ENCODE peak calls at places on chromosomes 1 and 21, in four cellular contexts. O is OCI-LY7, J is DND-41, M is tibial nerve. Q is an unnamed sample.

GRCh38 chr1:215568287-215568692 is 1.2 kb downstream of the KCTD3 start:
- DNase-seq in O (no peak), M (peak; percentile 37), J (no peak), Q (peak; percentile 23)

GRCh38 chr1:48031676-48032075 is 34.5 kb upstream of the TRABD2B start:
- DNase-seq in O (no peak), J (no peak), M (no peak), Q (no peak)

GRCh38 chr1:226135059-226135651 is 51.4 kb downstream of the ACBD3 start:
- DNase-seq in O (no peak), M (no peak), J (no peak), Q (no peak)

GRCh38 chr1:234712891-234713305 is 102.9 kb upstream of the IRF2BP2 start:
- DNase-seq in M (no peak), J (no peak), O (no peak), Q (no peak)

GRCh38 chr1:241706967-241707366 is 54.9 kb downstream of the WDR64 start:
- DNase-seq in O (no peak), M (no peak), J (peak; percentile 35), Q (no peak)

GRCh38 chr1:109112056-109112651 is 1.8 kb upstream of the ELAPOR1 start:
- DNase-seq in M (no peak), J (no peak), O (peak; percentile 63), Q (peak; percentile 39)

GRCh38 chr21:39313042-39313456 is 383 bp downstream of the BRWD1 start:
- DNase-seq in M (peak; percentile 10), J (no peak), O (no peak), Q (peak; percentile 31)

GRCh38 chr1:110487676-110488075 is 31.3 kb downstream of the KCNA10 start:
- DNase-seq in M (no peak), J (no peak), O (no peak), Q (no peak)

GRCh38 chr1:162157469-162157868 is 88.0 kb downstream of the NOS1AP start:
- DNase-seq in J (no peak), O (no peak), M (no peak), Q (no peak)

GRCh38 chr1:115771094-115771846 is 2.8 kb upstream of the CASQ2 start:
- DNase-seq in O (no peak), J (no peak), M (no peak), Q (no peak)

GRCh38 chr1:41735139-41735538 is 183.6 kb downstream of the HIVEP3 start:
- DNase-seq in O (no peak), J (no peak), M (no peak), Q (no peak)

GRCh38 chr1:16434501-16434900 is 2.7 kb downstream of the SPATA21 start:
- DNase-seq in M (no peak), J (no peak), O (no peak), Q (peak; percentile 22)

GRCh38 chr1:43547538-43548072 is 16.9 kb downstream of the PTPRF start:
- DNase-seq in J (no peak), O (no peak), M (no peak), Q (no peak)

GRCh38 chr1:180934563-180934962 is 21.9 kb downstream of the KIAA1614 start:
- DNase-seq in M (no peak), O (peak; percentile 38), J (no peak), Q (peak; percentile 27)

GRCh38 chr21:31873696-31874599 is 1.1 kb downstream of the HUNK start:
- DNase-seq in J (no peak), M (peak; percentile 35), O (peak; percentile 39), Q (peak; percentile 11)

GRCh38 chr1:37410815-37411214 is 63.6 kb upstream of the ZC3H12A start:
- DNase-seq in M (no peak), J (peak; percentile 63), O (peak; percentile 12), Q (peak; percentile 27)

GRCh38 chr1:112172294-112172882 is 182.9 kb upstream of the KCND3 start:
- DNase-seq in M (peak; percentile 40), O (peak; percentile 7), J (peak; percentile 48), Q (peak; percentile 22)

GRCh38 chr21:38820471-38821239 is 14.9 kb downstream of the ETS2 start:
- DNase-seq in M (no peak), O (no peak), J (no peak), Q (no peak)

GRCh38 chr21:30072496-30072895 is 94.1 kb downstream of the CLDN17 start:
- DNase-seq in M (no peak), J (no peak), O (no peak), Q (peak; percentile 7)

GRCh38 chr1:102100666-102101065 is 103.9 kb upstream of the OLFM3 start:
- DNase-seq in M (no peak), J (no peak), O (no peak), Q (no peak)

GRCh38 chr1:108852541-108852940 is 4.4 kb downstream of the AKNAD1 start:
- DNase-seq in J (peak; percentile 39), O (no peak), M (no peak), Q (no peak)

GRCh38 chr1:64469121-64469520 is 808 bp upstream of the CACHD1 start:
- DNase-seq in J (no peak), M (no peak), O (no peak), Q (no peak)

GRCh38 chr1:82775402-82776000 is 974.8 kb downstream of the ADGRL2 start:
- DNase-seq in J (peak; percentile 13), M (no peak), O (peak; percentile 33), Q (peak; percentile 28)

GRCh38 chr1:222629921-222630535 is 12.1 kb downstream of the MIA3 start:
- DNase-seq in O (no peak), J (no peak), M (no peak), Q (no peak)

GRCh38 chr1:168202941-168203654 is 22.7 kb upstream of the SFT2D2 start:
- DNase-seq in O (no peak), J (no peak), M (peak; percentile 38), Q (no peak)

GRCh38 chr1:59687081-59687480 is 127.7 kb upstream of the HOOK1 start:
- DNase-seq in O (no peak), J (no peak), M (no peak), Q (no peak)

GRCh38 chr1:88595355-88595754 is 88.7 kb upstream of the PKN2 start:
- DNase-seq in J (no peak), O (peak; percentile 26), M (no peak), Q (peak; percentile 40)

GRCh38 chr1:212666116-212666775 is 33.4 kb downstream of the BATF3 start:
- DNase-seq in J (no peak), M (no peak), O (no peak), Q (no peak)

GRCh38 chr1:25858494-25858893 is 763 bp downstream of the AUNIP start:
- DNase-seq in O (peak; percentile 43), M (no peak), J (no peak), Q (peak; percentile 19)

GRCh38 chr1:7878027-7878426 is 25.2 kb upstream of the UTS2 start:
- DNase-seq in O (no peak), J (no peak), M (no peak), Q (no peak)

GRCh38 chr1:169368406-169368769 is 393 bp downstream of the BLZF1 start:
- DNase-seq in O (peak; percentile 29), M (no peak), J (peak; percentile 34), Q (peak; percentile 40)

GRCh38 chr1:116808476-116809180 is 54.4 kb downstream of the CD2 start:
- DNase-seq in M (no peak), J (no peak), O (no peak), Q (no peak)

GRCh38 chr1:175129997-175130648 is 62.5 kb downstream of the KIAA0040 start:
- DNase-seq in O (peak; percentile 27), M (no peak), J (no peak), Q (peak; percentile 50)

DNA sequence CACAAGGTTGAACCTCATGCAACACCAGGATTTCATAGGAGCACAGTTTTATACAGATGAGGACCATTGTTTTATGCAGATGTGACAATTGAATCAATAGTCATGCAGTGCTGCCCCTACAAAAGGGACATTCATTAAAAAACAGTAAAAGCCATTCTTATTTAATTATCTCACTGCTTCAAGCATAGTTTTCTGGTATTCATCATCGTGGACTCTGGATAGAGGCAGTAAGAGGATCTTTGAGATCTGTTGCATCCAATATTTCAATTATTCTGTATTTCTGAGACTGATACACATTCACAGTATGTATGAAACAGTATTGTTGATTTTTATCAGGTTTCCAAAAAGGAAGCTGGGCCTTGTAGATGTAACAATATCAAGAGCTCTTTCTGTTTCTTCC is 237.6 kb downstream of the RYR2 start:
- DNase-seq in O (no peak), J (no peak), M (no peak), Q (no peak)
- H3K4me3 ChIP-seq in O (no peak overlapping the region), J (no peak overlapping the region), M (no peak overlapping the region), Q (no peak overlapping the region)

GRCh38 chr21:42235593-42235992 is 16.7 kb downstream of the ABCG1 start:
- DNase-seq in M (no peak), O (no peak), J (no peak), Q (no peak)
- H3K4me3 ChIP-seq in M (no peak overlapping the region), O (peak overlapping the region; percentile 61), J (no peak overlapping the region), Q (no peak overlapping the region)

GRCh38 chr1:220344745-220345144 is 72.5 kb upstream of the RAB3GAP2 start:
- DNase-seq in O (no peak), J (no peak), M (no peak), Q (peak; percentile 62)

GRCh38 chr1:220353229-220354012 is 81.2 kb upstream of the RAB3GAP2 start:
- DNase-seq in J (no peak), O (no peak), M (no peak), Q (peak; percentile 12)

GRCh38 chr1:220342853-220343252 is 70.6 kb upstream of the RAB3GAP2 start:
- DNase-seq in O (no peak), J (no peak), M (no peak), Q (no peak)

GRCh38 chr1:220347654-220348175 is 75.5 kb upstream of the RAB3GAP2 start:
- DNase-seq in M (no peak), J (no peak), O (no peak), Q (no peak)
- H3K4me3 ChIP-seq in M (no peak overlapping the region), J (no peak overlapping the region), O (no peak overlapping the region), Q (no peak overlapping the region)

GRCh38 chr1:156076609-156077429 is 5.4 kb downstream of the MEX3A start:
- DNase-seq in M (no peak), O (peak; percentile 80), J (no peak), Q (peak; percentile 78)
- H3K4me3 ChIP-seq in M (peak overlapping the region; percentile 58), O (peak overlapping the region; percentile 70), J (no peak overlapping the region), Q (peak overlapping the region; percentile 74)

GRCh38 chr1:228060458-228061190 is 21.9 kb upstream of the ARF1 start:
- DNase-seq in O (no peak), M (no peak), J (no peak), Q (no peak)

GRCh38 chr1:228061411-228062084 is 21.0 kb upstream of the ARF1 start:
- DNase-seq in M (no peak), J (no peak), O (no peak), Q (no peak)

GRCh38 chr1:228059536-228060457 is 22.7 kb upstream of the ARF1 start:
- DNase-seq in J (no peak), M (no peak), O (peak; percentile 49), Q (peak; percentile 38)

GRCh38 chr1:228058172-228058980 is 24.1 kb upstream of the ARF1 start:
- DNase-seq in O (no peak), M (no peak), J (no peak), Q (no peak)

GRCh38 chr1:228058981-228059535 is 23.4 kb upstream of the ARF1 start:
- DNase-seq in J (no peak), O (no peak), M (no peak), Q (no peak)
- H3K4me3 ChIP-seq in J (no peak overlapping the region), O (no peak overlapping the region), M (no peak overlapping the region), Q (no peak overlapping the region)

GRCh38 chr1:32180186-32181060 is 948 bp downstream of the TXLNA start:
- DNase-seq in O (peak; percentile 52), J (peak; percentile 52), M (peak; percentile 24), Q (peak; percentile 59)

GRCh38 chr1:32181065-32181464 is 1.6 kb downstream of the TXLNA start:
- DNase-seq in J (no peak), M (no peak), O (no peak), Q (no peak)

GRCh38 chr1:32182060-32182459 is 2.6 kb downstream of the TXLNA start:
- DNase-seq in M (no peak), O (no peak), J (no peak), Q (no peak)

GRCh38 chr1:32179443-32180185 is at the start of gene TXLNA:
- DNase-seq in O (peak; percentile 92), J (peak; percentile 93), M (peak; percentile 92), Q (peak; percentile 96)

GRCh38 chr1:32181563-32181962 is 2.1 kb downstream of the TXLNA start:
- DNase-seq in J (no peak), M (no peak), O (no peak), Q (no peak)
- H3K4me3 ChIP-seq in J (no peak overlapping the region), M (peak overlapping the region; percentile 77), O (peak overlapping the region; percentile 78), Q (peak overlapping the region; percentile 90)

Q was measured in GM12865.